ENCODE peak calls at places on chromosomes 16 and 17, in four cellular contexts. I, G, C and M are unnamed samples.

GRCh38 chr17:61488878-61489718 is 36.9 kb downstream of the TBX4 start:
- DNase-seq in I (no peak), G (no peak), C (no peak), M (no peak)

GRCh38 chr16:29116980-29117379 is 132.1 kb downstream of the LAT start:
- DNase-seq in I (no peak), G (no peak), C (no peak), M (no peak)

GRCh38 chr16:67661101-67661661 is 421 bp downstream of the PARD6A start:
- DNase-seq in I (peak), G (no peak), C (no peak), M (no peak)

GRCh38 chr16:53183442-53183841 is 128.7 kb downstream of the CHD9 start:
- DNase-seq in I (peak), G (no peak), C (no peak), M (no peak)

GRCh38 chr16:11198817-11199216 is 57.2 kb downstream of the SOCS1 start:
- DNase-seq in I (no peak), G (no peak), C (no peak), M (peak)

GRCh38 chr16:749010-749409 is 8.2 kb upstream of the CIAO3 start:
- DNase-seq in I (peak), G (no peak), C (no peak), M (no peak)

GRCh38 chr17:73342549-73343167 is 30.9 kb upstream of the CDC42EP4 start:
- DNase-seq in I (peak), G (no peak), C (peak), M (peak)

GRCh38 chr17:74282587-74283370 is 8.7 kb downstream of the DNAI2 start:
- DNase-seq in I (no peak), G (no peak), C (no peak), M (no peak)

GRCh38 chr17:29162909-29163341 is 17.3 kb downstream of the MYO18A start:
- DNase-seq in I (no peak), G (no peak), C (no peak), M (no peak)

GRCh38 chr17:36889955-36890354 is 47.3 kb upstream of the LHX1 start:
- DNase-seq in I (no peak), G (no peak), C (no peak), M (no peak)

GRCh38 chr17:8122923-8123694 is 797 bp downstream of the HES7 start:
- DNase-seq in I (peak), G (no peak), C (no peak), M (peak)

GRCh38 chr16:87653234-87653633 is 50.9 kb downstream of the JPH3 start:
- DNase-seq in I (peak), G (no peak), C (no peak), M (peak)

GRCh38 chr16:29877266-29877961 is 14.4 kb upstream of the CDIPT start:
- DNase-seq in I (peak), G (no peak), C (no peak), M (peak)

GRCh38 chr16:89602273-89602951 is 11.0 kb upstream of the DPEP1 start:
- DNase-seq in I (peak), G (peak), C (peak), M (no peak)

GRCh38 chr17:57302690-57303089 is 46.4 kb downstream of the MSI2 start:
- DNase-seq in I (no peak), G (no peak), C (no peak), M (no peak)

GRCh38 chr17:71192039-71192555 is 928.7 kb upstream of the SOX9 start:
- DNase-seq in I (no peak), G (no peak), C (no peak), M (no peak)

GRCh38 chr17:33267279-33267790 is 25.8 kb downstream of the ASIC2 start:
- DNase-seq in I (peak), G (no peak), C (peak), M (no peak)

GRCh38 chr16:4085405-4085970 is 30.8 kb downstream of the ADCY9 start:
- DNase-seq in I (no peak), G (no peak), C (no peak), M (no peak)

GRCh38 chr17:14228903-14229302 is 7.8 kb downstream of the CDRT15 start:
- DNase-seq in I (peak), G (no peak), C (no peak), M (no peak)

GRCh38 chr17:70288540-70289290 is 119.4 kb downstream of the KCNJ2 start:
- DNase-seq in I (no peak), G (no peak), C (no peak), M (no peak)

GRCh38 chr16:69113216-69113615 is 7.8 kb downstream of the HAS3 start:
- DNase-seq in I (no peak), G (no peak), C (no peak), M (no peak)

GRCh38 chr16:85473909-85474640 is 139.0 kb upstream of the GSE1 start:
- DNase-seq in I (no peak), G (peak), C (no peak), M (no peak)

GRCh38 chr17:1769826-1770477 is 8.1 kb downstream of the SERPINF1 start:
- DNase-seq in I (no peak), G (no peak), C (no peak), M (no peak)

GRCh38 chr17:62161405-62162148 is 96.5 kb upstream of the MED13 start:
- DNase-seq in I (no peak), G (no peak), C (no peak), M (no peak)

GRCh38 chr16:57062329-57062728 is 30.1 kb upstream of the CPNE2 start:
- DNase-seq in I (no peak), G (no peak), C (no peak), M (no peak)

GRCh38 chr16:1073262-1073558 is 663 bp downstream of the SSTR5 start:
- DNase-seq in I (no peak), G (no peak), C (no peak), M (no peak)

GRCh38 chr17:16928406-16929280 is 43.3 kb downstream of the TNFRSF13B start:
- DNase-seq in I (no peak), G (no peak), C (no peak), M (no peak)

GRCh38 chr17:73770115-73770848 is 126.0 kb upstream of the SDK2 start:
- DNase-seq in I (peak), G (peak), C (peak), M (no peak)

GRCh38 chr16:79977974-79978836 is 377.7 kb upstream of the MAF start:
- DNase-seq in I (no peak), G (no peak), C (no peak), M (no peak)

GRCh38 chr16:16045879-16046278 is 96.5 kb downstream of the ABCC1 start:
- DNase-seq in I (no peak), G (no peak), C (peak), M (no peak)

GRCh38 chr16:27264151-27264550 is 4.4 kb downstream of the NSMCE1 start:
- DNase-seq in I (peak), G (no peak), C (peak), M (no peak)

GRCh38 chr17:46805771-46806170 is 12.7 kb downstream of the WNT3 start:
- DNase-seq in I (no peak), G (no peak), C (no peak), M (no peak)

GRCh38 chr17:18186271-18186982 is 2.8 kb downstream of the ALKBH5 start:
- DNase-seq in I (peak), G (no peak), C (no peak), M (no peak)

GRCh38 chr17:56913000-56913866 is 616 bp downstream of the TRIM25 start:
- DNase-seq in I (no peak), G (no peak), C (peak), M (peak)

GRCh38 chr16:75087040-75087979 is 29.3 kb downstream of the LDHD start:
- DNase-seq in I (peak), G (no peak), C (no peak), M (no peak)